ENCODE peak calls at places on chromosome 6, in ten cellular contexts. C is ACHN; T is NCI-H2171 treated with DMSO at 0.1 percent for 48 hours; M is stimulated activated CD8-positive, alpha-beta memory T cell treated with anti-CD3 and anti-CD28 coated beads, Interleukin-2, amount 100 ng/mL, for 1 hour; F is ELR; Y is activated CD4-positive, alpha-beta T cell treated with anti-CD3 and anti-CD28 coated beads, Interleukin-2, amount 50 U/mL, for 4 hours; N is Calu3; E is stimulated activated CD4-positive, alpha-beta T cell treated with anti-CD3 and anti-CD28 coated beads, Interleukin-1b, Interleukin-23, amount 100 ng/mL, for 1 hour; J is cardiac septum; A is HFF-Myc. P is an unnamed sample.

GRCh38 chr6:132136976-132137375 is 185.8 kb upstream of the CCN2 start:
- DNase-seq in M (no peak), J (no peak), C (no peak), E (no peak), A (no peak), Y (no peak), N (no peak), T (no peak), F (no peak), P (no peak)

GRCh38 chr6:27720607-27721580 is 191.3 kb downstream of the OR2B2 start:
- DNase-seq in Y (no peak), N (no peak), M (no peak), E (no peak), F (peak), T (peak), J (no peak), C (no peak), A (peak), P (no peak)

GRCh38 chr6:24827162-24827561 is 28.4 kb upstream of the ARMH2 start:
- DNase-seq in J (no peak), T (peak), M (no peak), C (no peak), N (peak), E (no peak), A (no peak), Y (no peak), F (no peak), P (no peak)

GRCh38 chr6:36862164-36862847 is 12.3 kb downstream of the PPIL1 start:
- DNase-seq in C (no peak), N (no peak), A (no peak), T (no peak), J (no peak), M (no peak), F (no peak), E (no peak), Y (no peak), P (no peak)

GRCh38 chr6:142476446-142476845 is 174.6 kb downstream of the ADGRG6 start:
- DNase-seq in A (no peak), J (no peak), M (no peak), E (no peak), C (no peak), T (no peak), Y (no peak), F (no peak), N (no peak), P (no peak)

GRCh38 chr6:22413681-22414305 is 117.0 kb upstream of the PRL start:
- DNase-seq in A (no peak), N (no peak), J (no peak), C (no peak), E (no peak), M (no peak), T (no peak), F (no peak), Y (no peak), P (no peak)

GRCh38 chr6:87903299-87903698 is 144.3 kb upstream of the SPACA1 start:
- DNase-seq in F (no peak), T (no peak), J (no peak), C (no peak), Y (no peak), N (no peak), E (no peak), M (no peak), A (no peak), P (no peak)

GRCh38 chr6:73523434-73524123 is 2.7 kb upstream of the EEF1A1 start:
- DNase-seq in Y (peak), C (peak), N (peak), J (peak), F (peak), E (peak), A (no peak), M (peak), T (no peak), P (peak)

GRCh38 chr6:160837146-160837545 is 135.1 kb downstream of the PLG start:
- DNase-seq in J (no peak), N (no peak), Y (no peak), A (no peak), C (no peak), E (no peak), F (no peak), M (no peak), T (no peak), P (no peak)

GRCh38 chr6:3884007-3884745 is 35.0 kb downstream of the FAM50B start:
- DNase-seq in A (peak), J (no peak), E (no peak), T (no peak), F (peak), Y (no peak), C (peak), N (no peak), M (no peak), P (no peak)